ENCODE peak calls at places on chromosomes 6 and 20, in four cellular contexts. P is K562, B is HepG2, K is GM12878. S is an unnamed sample.

GRCh38 chr6:6686748-6687601 is 98.5 kb downstream of the LY86 start:
- DNase-seq in B (peak; percentile 91), K (no peak), P (peak; percentile 100), S (peak; percentile 99)

GRCh38 chr6:79168695-79168980 is 65.8 kb downstream of the HMGN3 start:
- DNase-seq in P (no peak), K (no peak), B (no peak), S (no peak)

GRCh38 chr6:169965657-169966311 is 214.4 kb downstream of the ERMARD start:
- DNase-seq in P (no peak), K (no peak), B (no peak), S (no peak)

GRCh38 chr20:24488800-24489175 is 19.4 kb downstream of the SYNDIG1 start:
- DNase-seq in K (no peak), P (no peak), B (no peak), S (no peak)

GRCh38 chr6:33430334-33430733 is 10.5 kb downstream of the SYNGAP1 start:
- DNase-seq in B (no peak), K (no peak), P (no peak), S (no peak)

GRCh38 chr6:71478834-71479541 is 190.4 kb downstream of the OGFRL1 start:
- DNase-seq in B (no peak), P (no peak), K (no peak), S (no peak)

GRCh38 chr6:35485402-35485877 is 11.4 kb downstream of the TEAD3 start:
- DNase-seq in P (no peak), K (no peak), B (no peak), S (peak; percentile 67)

GRCh38 chr6:80608881-80609280 is 502.4 kb downstream of the BCKDHB start:
- DNase-seq in K (no peak), B (no peak), P (no peak), S (no peak)

GRCh38 chr20:60921021-60921622 is 330.9 kb upstream of the CDH4 start:
- DNase-seq in P (peak; percentile 15), B (peak; percentile 35), K (no peak), S (no peak)

GRCh38 chr6:122770835-122771601 is 8.5 kb upstream of the FABP7 start:
- DNase-seq in K (no peak), B (peak; percentile 25), P (no peak), S (no peak)

GRCh38 chr20:16556299-16556698 is 16.9 kb downstream of the KIF16B start:
- DNase-seq in B (no peak), K (no peak), P (no peak), S (no peak)

GRCh38 chr20:7744411-7744810 is 195.8 kb downstream of the HAO1 start:
- DNase-seq in B (no peak), P (no peak), K (no peak), S (no peak)

GRCh38 chr6:157019115-157019628 is 242.0 kb downstream of the ARID1B start:
- DNase-seq in B (peak; percentile 14), P (peak; percentile 46), K (no peak), S (no peak)

GRCh38 chr6:128275030-128275429 is 245.4 kb downstream of the PTPRK start:
- DNase-seq in B (no peak), P (no peak), K (no peak), S (no peak)

GRCh38 chr6:9233226-9233625 is 797.9 kb upstream of the SLC35B3 start:
- DNase-seq in P (no peak), B (no peak), K (no peak), S (no peak)

GRCh38 chr20:10492065-10492464 is 57.0 kb downstream of the SLX4IP start:
- DNase-seq in K (no peak), P (peak; percentile 15), B (no peak), S (no peak)

GRCh38 chr6:5507056-5507722 is 245.9 kb downstream of the FARS2 start:
- DNase-seq in B (no peak), P (no peak), K (peak; percentile 92), S (no peak)

GRCh38 chr6:156741287-156742073 is 35.7 kb upstream of the ARID1B start:
- DNase-seq in K (no peak), P (no peak), B (no peak), S (no peak)

GRCh38 chr6:168319279-168320051 is at the start of gene DACT2:
- DNase-seq in P (no peak), K (no peak), B (no peak), S (no peak)

GRCh38 chr6:130517444-130517931 is 151.7 kb downstream of the TMEM200A start:
- DNase-seq in B (no peak), P (no peak), K (peak; percentile 76), S (no peak)

GRCh38 chr20:25136643-25137559 is 55.0 kb upstream of the VSX1 start:
- DNase-seq in B (no peak), K (no peak), P (no peak), S (no peak)

GRCh38 chr20:3680701-3681351 is 984 bp downstream of the ADAM33 start:
- DNase-seq in B (no peak), P (no peak), K (no peak), S (no peak)
- TF ChIP-seq CREM in B (no peak), P (no peak), K (no peak), S (no peak)

DNA sequence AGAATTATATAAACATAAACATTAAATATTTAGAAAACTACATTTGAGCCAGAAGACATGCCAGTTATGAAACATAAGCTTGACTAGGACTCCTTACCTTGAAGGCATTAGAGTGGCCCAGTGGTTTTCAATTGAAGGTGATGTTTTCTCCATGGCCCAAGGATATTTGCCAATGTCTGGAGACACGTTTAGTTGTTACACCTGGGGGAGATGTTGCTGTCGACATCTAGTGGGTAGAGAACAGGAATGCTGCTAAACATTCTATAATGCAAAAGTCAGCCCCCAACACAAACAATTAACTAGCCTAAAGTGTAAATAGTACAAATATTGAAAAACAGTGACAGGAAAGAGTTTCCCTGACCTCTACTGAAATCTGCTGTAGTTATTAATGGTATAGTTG is 200.9 kb upstream of the HS3ST5 start:
- DNase-seq in B (no peak), P (no peak), K (no peak), S (no peak)
- TF ChIP-seq CREM in B (no peak), P (no peak), K (no peak), S (no peak)

GRCh38 chr6:135566311-135567068 is 69.0 kb upstream of the AHI1 start:
- DNase-seq in P (no peak), K (no peak), B (no peak), S (no peak)

GRCh38 chr6:135567375-135568083 is 70.0 kb upstream of the AHI1 start:
- DNase-seq in P (no peak), K (no peak), B (no peak), S (no peak)

GRCh38 chr6:135572051-135572450 is 74.5 kb upstream of the AHI1 start:
- DNase-seq in B (no peak), P (no peak), K (no peak), S (no peak)

GRCh38 chr6:135568366-135568765 is 70.8 kb upstream of the AHI1 start:
- DNase-seq in K (peak; percentile 7), P (peak; percentile 15), B (no peak), S (no peak)
- TF ChIP-seq CREM in K (peak; percentile 62), P (peak; percentile 91), B (no peak), S (no peak)

GRCh38 chr20:31764641-31765305 is 25.7 kb downstream of the TPX2 start:
- DNase-seq in P (no peak), B (no peak), K (no peak), S (no peak)
- TF ChIP-seq CREM in P (no peak), B (no peak), K (no peak), S (no peak)

DNA sequence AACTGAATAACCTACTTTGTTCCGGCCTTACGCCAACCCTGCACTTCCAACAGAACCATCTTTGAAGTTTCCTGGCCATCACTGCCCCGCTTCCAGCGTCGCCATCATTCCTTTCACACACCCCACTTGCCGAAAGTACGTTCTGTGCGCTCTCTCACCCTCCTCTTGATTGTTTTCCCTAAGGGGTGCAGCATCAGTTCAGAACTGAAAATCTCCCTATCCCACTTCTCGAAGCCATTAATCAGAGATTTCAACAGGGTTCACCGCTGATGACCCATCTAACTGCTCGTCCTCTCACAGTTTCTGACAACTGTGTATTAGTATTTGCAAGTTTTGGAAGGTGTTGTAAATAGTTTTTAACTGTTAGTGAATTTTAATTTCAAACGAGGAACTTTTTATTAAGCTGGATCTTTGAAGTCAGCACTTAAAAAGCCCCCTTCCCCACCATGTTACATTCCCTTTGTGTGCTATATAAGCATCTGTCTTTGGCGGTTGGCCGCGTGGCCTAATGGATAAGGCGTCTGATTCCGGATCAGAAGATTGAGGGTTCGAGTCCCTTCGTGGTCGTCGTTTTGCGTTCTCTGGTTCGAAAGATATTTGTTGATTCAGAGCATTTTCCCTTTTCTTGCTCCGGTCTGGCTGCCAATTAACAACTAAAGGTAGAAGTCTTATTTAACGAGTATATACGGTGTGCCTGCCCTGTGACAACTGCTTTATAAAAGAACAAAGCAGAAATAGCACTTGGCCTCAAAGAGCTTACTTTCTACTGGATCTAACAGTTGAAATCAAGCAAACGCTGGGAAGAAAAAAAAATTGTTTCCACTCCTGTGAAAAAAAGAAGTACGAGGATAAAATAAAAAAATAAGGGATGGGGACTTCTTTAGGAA is 42.6 kb downstream of the TRIM27 start:
- DNase-seq in B (peak; percentile 82), K (no peak), P (peak; percentile 74), S (peak; percentile 85)
- TF ChIP-seq CREM in B (no peak), K (no peak), P (peak; percentile 59), S (no peak)

GRCh38 chr6:54481096-54481495 is 172.9 kb downstream of the TINAG start:
- DNase-seq in B (peak; percentile 27), K (no peak), P (no peak), S (no peak)
- TF ChIP-seq CREM in B (no peak), K (no peak), P (no peak), S (no peak)

DNA sequence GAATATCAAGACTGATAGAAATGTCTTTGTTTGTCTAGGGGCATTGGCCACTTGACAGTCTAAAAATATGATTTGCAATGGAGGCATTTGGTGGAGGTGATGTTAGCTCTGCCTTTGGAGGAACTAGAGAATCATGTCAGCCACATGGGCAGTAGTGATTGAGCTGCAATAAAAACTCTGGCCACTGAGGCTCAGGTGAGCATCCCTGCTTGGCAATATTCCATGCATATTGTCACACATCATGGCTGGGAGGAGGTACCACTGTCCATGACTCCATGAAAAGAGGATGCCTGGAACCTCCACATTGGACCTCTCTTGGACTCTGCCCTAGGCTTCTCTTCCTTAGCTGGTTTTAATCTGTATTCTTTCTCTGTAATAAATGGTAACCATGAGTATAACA is 10.6 kb upstream of the CD83 start:
- DNase-seq in K (no peak), B (no peak), P (no peak), S (no peak)
- TF ChIP-seq CREM in K (no peak), B (no peak), P (no peak), S (no peak)

GRCh38 chr20:50750145-50750671 is 18.8 kb downstream of the PARD6B start:
- DNase-seq in P (no peak), K (no peak), B (no peak), S (no peak)

GRCh38 chr20:50758469-50758868 is 27.1 kb downstream of the PARD6B start:
- DNase-seq in K (no peak), P (no peak), B (no peak), S (no peak)

GRCh38 chr20:50756447-50756846 is 25.1 kb downstream of the PARD6B start:
- DNase-seq in B (no peak), P (no peak), K (no peak), S (no peak)

GRCh38 chr20:50753152-50753551 is 21.8 kb downstream of the PARD6B start:
- DNase-seq in P (no peak), B (no peak), K (no peak), S (no peak)

DNA sequence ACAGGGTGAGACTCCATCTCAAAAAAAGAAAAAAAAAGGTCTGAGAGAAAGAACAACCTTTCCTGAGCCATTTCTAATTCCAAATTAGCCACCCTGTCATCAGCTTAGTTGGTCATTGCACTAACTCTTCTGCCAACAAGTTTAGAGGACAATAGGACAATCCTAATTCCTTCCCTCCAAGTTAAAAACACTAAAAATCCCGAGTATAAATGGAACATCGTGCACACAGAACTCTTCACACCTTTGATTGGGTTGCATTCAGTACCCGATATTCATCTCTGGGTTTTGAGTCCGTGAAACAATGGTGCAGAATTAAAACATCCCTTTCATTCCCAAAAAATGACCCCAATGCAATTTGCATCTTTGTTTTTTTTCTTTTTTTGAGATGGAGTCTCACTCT is 23.0 kb downstream of the PARD6B start:
- DNase-seq in K (no peak), B (no peak), P (no peak), S (no peak)
- TF ChIP-seq CREM in K (no peak), B (no peak), P (no peak), S (no peak)

S was measured in WTC11.